ENCODE peak calls at places on chromosomes 5 and 9, in five cellular contexts. I is GM23248, P is caudate nucleus, F is BJ, Q is lower leg skin. A is an unnamed sample.

GRCh38 chr5:148384389-148384756 is 615 bp downstream of the FBXO38 start:
- DNase-seq in P (no peak), F (no peak), Q (no peak), I (peak), A (no peak)

GRCh38 chr9:127154390-127155191 is 32.2 kb upstream of the ANGPTL2 start:
- DNase-seq in I (peak), Q (peak), F (peak), P (no peak), A (peak)

GRCh38 chr9:20384642-20385041 is 237.7 kb downstream of the MLLT3 start:
- DNase-seq in P (no peak), Q (no peak), I (no peak), F (no peak), A (no peak)

GRCh38 chr9:135136481-135136880 is 49.0 kb downstream of the OLFM1 start:
- DNase-seq in I (no peak), Q (no peak), P (no peak), F (no peak), A (peak)

GRCh38 chr9:38232895-38233294 is 159.6 kb upstream of the ALDH1B1 start:
- DNase-seq in F (no peak), I (no peak), Q (no peak), P (no peak), A (no peak)

GRCh38 chr5:113713051-113713450 is 199.6 kb downstream of the YTHDC2 start:
- DNase-seq in Q (no peak), P (no peak), I (no peak), F (no peak), A (no peak)

GRCh38 chr5:7878381-7878873 is 9.5 kb downstream of the MTRR start:
- DNase-seq in F (no peak), Q (no peak), I (peak), P (no peak), A (no peak)

GRCh38 chr5:119275873-119276214 is 80.0 kb upstream of the TNFAIP8 start:
- DNase-seq in Q (no peak), I (no peak), F (no peak), P (no peak), A (no peak)

A was measured in G401.